ENCODE peak calls at places on chromosome 14, in eight cellular contexts. X is CD4-positive, alpha-beta T cell; R is occipital lobe; Z is AG04450; D is NCI-H1694 treated with DMSO at 0.1 percent for 48 hours; L is Daoy; T is GM03348; N is omental fat pad. H is an unnamed sample.
A peak's percentile ranks its signal among the peaks of the same experiment; 100 is the strongest.

GRCh38 chr14:75452900-75453816 is 25.3 kb downstream of the JDP2 start:
- DNase-seq in X (no peak), T (peak; percentile 94), D (no peak), L (peak; percentile 19), R (peak; percentile 42), Z (peak; percentile 82), N (no peak), H (no peak)

GRCh38 chr14:103422981-103423600 is 37.9 kb downstream of the MARK3 start:
- DNase-seq in L (peak; percentile 83), X (no peak), D (no peak), Z (no peak), N (no peak), R (no peak), T (peak; percentile 54), H (no peak)

GRCh38 chr14:104353921-104354701 is 215.7 kb downstream of the KIF26A start:
- DNase-seq in X (no peak), D (no peak), L (no peak), Z (no peak), N (no peak), R (no peak), T (no peak), H (no peak)

GRCh38 chr14:39107624-39108023 is 4.6 kb upstream of the SEC23A start:
- DNase-seq in N (no peak), R (no peak), T (peak; percentile 64), X (no peak), D (peak; percentile 46), L (peak; percentile 17), Z (no peak), H (no peak)

GRCh38 chr14:79018846-79019245 is 848.7 kb downstream of the NRXN3 start:
- DNase-seq in X (no peak), R (no peak), D (no peak), N (no peak), Z (peak; percentile 7), L (no peak), T (peak; percentile 52), H (no peak)

GRCh38 chr14:100554082-100554677 is 33.0 kb downstream of the BEGAIN start:
- DNase-seq in T (peak; percentile 53), X (no peak), D (no peak), R (no peak), Z (no peak), N (no peak), L (peak; percentile 32), H (no peak)

GRCh38 chr14:96567289-96567899 is 65.2 kb downstream of the PAPOLA start:
- DNase-seq in X (no peak), Z (peak; percentile 2), N (no peak), R (no peak), D (peak; percentile 91), L (no peak), T (peak; percentile 31), H (no peak)

GRCh38 chr14:75015496-75015895 is 12.8 kb downstream of the EIF2B2 start:
- DNase-seq in L (no peak), D (no peak), T (no peak), N (no peak), R (no peak), X (no peak), Z (no peak), H (no peak)

GRCh38 chr14:70567791-70568190 is 32.7 kb downstream of the MED6 start:
- DNase-seq in Z (peak; percentile 1), R (no peak), D (peak; percentile 43), X (no peak), N (no peak), T (peak; percentile 33), L (peak; percentile 13), H (no peak)

GRCh38 chr14:103867523-103867953 is 20.2 kb upstream of the PPP1R13B start:
- DNase-seq in Z (no peak), L (peak; percentile 51), N (no peak), T (no peak), X (no peak), D (peak; percentile 99), R (no peak), H (no peak)

GRCh38 chr14:67943947-67944346 is 124.4 kb downstream of the RAD51B start:
- DNase-seq in X (peak; percentile 10), L (peak; percentile 89), R (no peak), N (no peak), Z (peak; percentile 65), T (peak; percentile 60), D (peak; percentile 85), H (peak; percentile 16)

GRCh38 chr14:101875726-101876268 is 88.6 kb upstream of the DYNC1H1 start:
- DNase-seq in X (no peak), T (no peak), Z (no peak), L (no peak), R (no peak), D (no peak), N (no peak), H (no peak)

GRCh38 chr14:89429206-89430091 is 12.4 kb upstream of the FOXN3 start:
- DNase-seq in T (no peak), L (peak; percentile 65), D (peak; percentile 98), X (no peak), R (no peak), Z (no peak), N (no peak), H (no peak)

GRCh38 chr14:102795060-102795925 is 18.0 kb downstream of the TRAF3 start:
- DNase-seq in N (no peak), T (peak; percentile 87), L (peak; percentile 83), R (no peak), D (no peak), X (no peak), Z (no peak), H (no peak)

GRCh38 chr14:102980409-102980810 is 57.9 kb downstream of the AMN start:
- DNase-seq in T (no peak), D (no peak), Z (no peak), R (no peak), L (no peak), X (no peak), N (no peak), H (no peak)

GRCh38 chr14:23148596-23149249 is 29.7 kb upstream of the CEBPE start:
- DNase-seq in L (no peak), N (no peak), X (no peak), T (no peak), D (no peak), Z (no peak), R (no peak), H (no peak)

GRCh38 chr14:94171208-94171607 is 2.9 kb upstream of the PPP4R4 start:
- DNase-seq in X (no peak), D (no peak), R (no peak), N (no peak), Z (no peak), L (peak; percentile 23), T (peak; percentile 19), H (no peak)

H was measured in T-helper 22 cell.